ENCODE peak calls at places on chromosomes 12 and 14, in seven cellular contexts. Y, O, F, E, A, U and P are unnamed samples.

GRCh38 chr14:53553221-53553620 is 400.1 kb upstream of the DDHD1 start:
- DNase-seq in Y (no peak), A (no peak), F (no peak), U (no peak), E (no peak), O (no peak), P (no peak)

GRCh38 chr12:120117961-120118709 is 1.6 kb upstream of the RAB35 start:
- DNase-seq in A (no peak), E (no peak), U (no peak), O (no peak), F (no peak), Y (no peak), P (peak; percentile 38)

GRCh38 chr12:118126119-118126757 is 9.7 kb upstream of the PEBP1 start:
- DNase-seq in F (peak; percentile 75), A (no peak), O (no peak), Y (peak; percentile 95), E (peak; percentile 83), U (peak; percentile 90), P (peak; percentile 93)

GRCh38 chr12:12901158-12901791 is 9.9 kb downstream of the GPRC5A start:
- DNase-seq in O (peak; percentile 64), Y (peak; percentile 15), E (no peak), U (no peak), A (no peak), F (peak; percentile 61), P (peak; percentile 86)

GRCh38 chr12:100163416-100164152 is 20.9 kb upstream of the BLTP3B start:
- DNase-seq in O (peak; percentile 33), Y (peak; percentile 90), F (peak; percentile 87), E (peak; percentile 67), U (peak; percentile 55), A (peak; percentile 77), P (peak; percentile 90)

GRCh38 chr12:9244894-9245293 is 36.7 kb upstream of the PZP start:
- DNase-seq in Y (no peak), A (no peak), U (no peak), E (peak; percentile 40), O (no peak), F (no peak), P (peak; percentile 76)

GRCh38 chr12:63995512-63995911 is 151.0 kb downstream of the SRGAP1 start:
- DNase-seq in A (no peak), Y (no peak), O (no peak), U (no peak), E (no peak), F (no peak), P (no peak)

GRCh38 chr14:90381999-90382451 is 14.8 kb upstream of the CALM1 start:
- DNase-seq in O (peak; percentile 46), F (peak; percentile 90), Y (peak; percentile 66), U (peak; percentile 59), E (peak; percentile 77), A (peak; percentile 58), P (peak; percentile 46)

GRCh38 chr12:83575326-83575725 is 888.6 kb downstream of the TMTC2 start:
- DNase-seq in A (no peak), F (no peak), E (no peak), Y (no peak), O (no peak), U (no peak), P (no peak)

GRCh38 chr12:89247541-89247942 is 104.8 kb downstream of the DUSP6 start:
- DNase-seq in U (no peak), F (no peak), A (no peak), O (no peak), E (no peak), Y (no peak), P (no peak)

GRCh38 chr12:11633968-11634367 is 15.5 kb upstream of the ETV6 start:
- DNase-seq in U (no peak), O (no peak), Y (no peak), E (no peak), A (no peak), F (no peak), P (no peak)

GRCh38 chr12:109291531-109292341 is 17.3 kb downstream of the FOXN4 start:
- DNase-seq in O (no peak), Y (peak; percentile 56), E (no peak), U (no peak), A (peak; percentile 26), F (peak; percentile 46), P (peak; percentile 45)

GRCh38 chr14:96626121-96626768 is 124.1 kb downstream of the PAPOLA start:
- DNase-seq in A (no peak), Y (no peak), E (no peak), F (peak; percentile 1), O (no peak), U (no peak), P (no peak)

GRCh38 chr14:95023886-95024285 is 133.4 kb downstream of the DICER1 start:
- DNase-seq in O (no peak), F (no peak), A (no peak), U (no peak), Y (no peak), E (no peak), P (no peak)

GRCh38 chr12:24895612-24896011 is 53.3 kb downstream of the BCAT1 start:
- DNase-seq in A (no peak), U (no peak), E (no peak), F (no peak), O (no peak), Y (no peak), P (no peak)

GRCh38 chr12:94174576-94174975 is 26.2 kb downstream of the PLXNC1 start:
- DNase-seq in A (no peak), F (peak; percentile 63), E (no peak), Y (no peak), O (peak; percentile 27), U (no peak), P (no peak)

GRCh38 chr12:62817556-62818271 is 117.2 kb downstream of the PPM1H start:
- DNase-seq in O (no peak), F (no peak), Y (no peak), U (peak; percentile 55), A (no peak), E (peak; percentile 30), P (no peak)

GRCh38 chr12:105257321-105257728 is 21.4 kb upstream of the APPL2 start:
- DNase-seq in U (no peak), A (no peak), E (no peak), Y (no peak), F (no peak), O (no peak), P (peak; percentile 65)

GRCh38 chr14:21268612-21269251 is 510 bp downstream of the HNRNPC start:
- DNase-seq in A (peak; percentile 54), Y (peak; percentile 49), E (peak; percentile 76), O (peak; percentile 61), F (peak; percentile 34), U (no peak), P (peak; percentile 55)

GRCh38 chr12:47282206-47282605 is 202.4 kb upstream of the AMIGO2 start:
- DNase-seq in E (no peak), A (no peak), O (no peak), U (no peak), Y (no peak), F (no peak), P (no peak)

GRCh38 chr12:86666311-86666710 is 410.1 kb upstream of the MGAT4C start:
- DNase-seq in U (no peak), O (no peak), F (no peak), A (no peak), E (no peak), Y (no peak), P (no peak)

DNA sequence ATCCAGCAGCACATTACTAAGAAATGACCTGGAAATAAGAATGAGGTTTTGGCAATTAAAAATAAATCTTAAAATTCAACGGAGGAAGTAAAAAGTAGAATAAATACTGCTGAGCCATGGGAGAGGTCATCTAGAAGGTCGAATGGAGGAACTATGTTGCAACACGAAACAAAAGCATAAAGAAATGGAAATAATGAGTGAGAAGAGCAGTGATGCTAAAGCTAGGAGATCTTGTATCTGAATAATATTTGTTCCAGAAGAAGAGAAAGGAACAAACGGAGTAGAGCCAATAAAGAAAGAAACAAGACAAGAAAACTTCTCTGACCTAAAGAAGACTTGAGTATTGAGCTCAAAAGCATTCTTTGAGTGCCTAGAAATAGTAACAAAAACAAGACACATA is 6.6 kb upstream of the KRT7 start:
- DNase-seq in A (no peak), E (no peak), Y (no peak), O (no peak), F (no peak), U (no peak), P (no peak)
- H3K4me1 ChIP-seq in A (peaks cover 2% of the 10 kb centered on the region), E (no peaks in the 10 kb centered on the region), Y (peaks cover 60% of the 10 kb centered on the region), O (peaks cover 7% of the 10 kb centered on the region), F (no peaks in the 10 kb centered on the region), U (peaks cover 7% of the 10 kb centered on the region), P (no peaks in the 10 kb centered on the region)

DNA sequence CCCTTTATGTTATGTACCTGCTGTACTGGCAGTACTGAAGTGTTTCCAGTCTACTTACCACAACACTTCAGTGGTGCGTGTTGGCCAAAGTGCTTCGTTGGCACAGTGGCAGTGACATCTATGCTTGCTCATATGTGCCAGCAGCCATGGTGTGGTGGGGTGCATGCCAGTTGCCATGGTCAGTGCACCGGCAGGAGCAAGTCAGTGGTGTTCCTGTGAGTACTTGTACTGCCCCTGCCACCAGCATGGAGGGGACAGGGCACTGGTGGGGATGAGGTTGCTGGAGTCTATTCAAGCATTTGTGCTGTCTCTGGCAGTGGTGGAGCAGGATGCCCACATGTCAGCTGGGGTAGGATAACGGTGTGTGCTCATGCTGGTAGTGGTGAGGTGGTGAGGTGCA is 800.0 kb downstream of the TRHDE start:
- DNase-seq in E (no peak), A (no peak), O (no peak), U (no peak), F (no peak), Y (no peak), P (no peak)
- TF ChIP-seq POLR2A in E (no peak), A (no peak), O (no peak), U (no peak), F (no peak), Y (no peak), P (no peak)

DNA sequence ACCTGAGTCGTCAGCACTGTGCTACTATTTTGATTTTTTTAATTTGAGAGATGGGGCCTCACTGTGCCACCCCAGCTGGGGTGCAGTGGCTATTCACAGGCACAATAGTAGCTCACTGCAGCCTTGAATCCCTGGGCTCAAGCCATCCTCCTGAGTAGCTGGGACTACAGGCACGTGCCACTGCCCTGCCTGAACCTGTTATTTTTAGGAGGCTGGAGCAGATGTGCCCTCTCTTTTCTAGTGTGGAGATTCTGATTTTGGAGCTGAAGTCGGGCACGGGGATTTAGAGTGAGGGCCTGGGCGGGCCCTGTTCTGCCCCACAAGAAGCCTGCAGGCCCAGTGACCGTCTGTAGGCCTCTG is 17.3 kb downstream of the SLC25A47 start:
- DNase-seq in E (peak; percentile 7), U (no peak), Y (no peak), A (no peak), O (no peak), F (no peak), P (no peak)
- H3K27ac ChIP-seq in E (no peak overlapping the region), U (no peak overlapping the region), Y (no peak overlapping the region), A (no peak overlapping the region), O (peak overlapping the region; percentile 86), F (peak overlapping the region; percentile 78), P (peak overlapping the region; percentile 10)

DNA sequence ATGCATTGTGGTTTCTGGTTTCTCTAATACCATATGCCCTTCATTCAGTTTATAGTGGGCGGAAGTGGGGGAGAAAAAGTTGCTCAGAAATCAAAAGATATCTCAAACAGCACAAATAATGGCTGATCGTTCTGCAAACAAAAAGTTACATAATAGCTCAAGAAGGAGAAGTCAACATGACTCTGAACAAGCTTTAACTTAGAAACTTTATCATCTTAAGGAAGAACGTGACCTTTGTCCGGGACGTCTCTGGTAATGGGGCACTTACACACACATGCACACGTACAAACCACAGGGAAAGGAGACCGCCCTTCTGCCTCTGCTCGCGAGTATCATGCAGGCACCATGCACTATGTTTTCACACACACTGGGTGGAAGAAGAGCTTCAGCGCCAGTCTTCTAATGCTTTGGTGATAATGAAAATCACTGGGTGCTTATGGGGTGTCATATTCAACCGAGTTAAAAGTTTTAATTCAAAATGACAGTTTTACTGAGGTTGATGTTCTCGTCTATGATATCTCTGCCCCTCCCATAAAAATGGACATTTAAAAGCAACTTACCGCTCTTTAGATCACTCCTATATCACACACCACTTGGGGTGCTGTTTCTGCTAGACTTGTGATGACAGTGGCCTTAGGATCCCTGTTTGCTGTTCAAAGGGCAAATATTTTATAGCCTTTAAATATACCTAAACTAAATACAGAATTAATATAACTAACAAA is 4.7 kb downstream of the FOS start:
- DNase-seq in F (peak; percentile 83), Y (no peak), A (no peak), O (peak; percentile 62), U (no peak), E (no peak), P (peak; percentile 48)
- H3K4me1 ChIP-seq in F (peaks cover 12% of the 10 kb centered on the region), Y (peaks cover 27% of the 10 kb centered on the region), A (peaks cover 4% of the 10 kb centered on the region), O (peaks cover 30% of the 10 kb centered on the region), U (peaks cover 4% of the 10 kb centered on the region), E (peaks cover 12% of the 10 kb centered on the region), P (peaks cover 17% of the 10 kb centered on the region)